ENCODE peak calls at places on chromosomes 5 and 9, in four cellular contexts. I, P, C and S are unnamed samples.

GRCh38 chr9:77305622-77306365 is 128.5 kb downstream of the VPS13A start:
- DNase-seq in P (no peak), I (no peak), C (no peak), S (no peak)

GRCh38 chr5:150540615-150541396 is 32.9 kb downstream of the NDST1 start:
- DNase-seq in I (no peak), P (no peak), C (no peak), S (no peak)

GRCh38 chr5:114358329-114358728 is 3.5 kb upstream of the KCNN2 start:
- DNase-seq in I (no peak), C (no peak), P (no peak), S (no peak)

GRCh38 chr9:92242115-92242778 is 51.2 kb downstream of the IARS1 start:
- DNase-seq in I (no peak), C (no peak), P (no peak), S (no peak)

GRCh38 chr5:170469414-170469813 is 34.4 kb upstream of the KCNIP1 start:
- DNase-seq in I (no peak), P (no peak), C (no peak), S (no peak)

GRCh38 chr5:127757576-127757975 is 54.4 kb downstream of the CCDC192 start:
- DNase-seq in I (peak), P (no peak), C (no peak), S (peak)

GRCh38 chr5:54693936-54694510 is 176.5 kb downstream of the SNX18 start:
- DNase-seq in I (no peak), C (no peak), P (no peak), S (no peak)

GRCh38 chr9:70260007-70260443 is 1.2 kb downstream of the SMC5 start:
- DNase-seq in P (no peak), C (no peak), I (no peak), S (no peak)

GRCh38 chr5:159409801-159410200 is 79.5 kb upstream of the IL12B start:
- DNase-seq in C (no peak), I (peak), P (no peak), S (no peak)

GRCh38 chr5:37839441-37840035 is 303 bp downstream of the GDNF start:
- DNase-seq in P (no peak), I (no peak), C (no peak), S (no peak)

GRCh38 chr5:78899922-78900362 is 85.2 kb downstream of the ARSB start:
- DNase-seq in I (no peak), C (peak), P (peak), S (peak)

GRCh38 chr5:9498541-9499497 is 47.1 kb downstream of the SEMA5A start:
- DNase-seq in I (no peak), C (peak), P (no peak), S (no peak)

GRCh38 chr9:98255064-98255577 is 328 bp downstream of the TBC1D2 start:
- DNase-seq in I (no peak), P (no peak), C (no peak), S (no peak)

GRCh38 chr9:128369024-128369706 is 2.0 kb upstream of the URM1 start:
- DNase-seq in P (no peak), I (no peak), C (no peak), S (no peak)

GRCh38 chr5:113020461-113021273 is 44.1 kb downstream of the DCP2 start:
- DNase-seq in I (no peak), P (no peak), C (no peak), S (peak)

GRCh38 chr5:55601209-55601618 is 66.5 kb upstream of the PLPP1 start:
- DNase-seq in C (no peak), I (no peak), P (no peak), S (no peak)

GRCh38 chr5:88792144-88792840 is 90.7 kb downstream of the MEF2C start:
- DNase-seq in C (no peak), I (no peak), P (no peak), S (no peak)

GRCh38 chr9:114001794-114002261 is 76.3 kb downstream of the AMBP start:
- DNase-seq in C (no peak), I (no peak), P (no peak), S (no peak)

GRCh38 chr9:117074782-117075510 is 339.9 kb downstream of the ASTN2 start:
- DNase-seq in I (no peak), C (no peak), P (no peak), S (no peak)

GRCh38 chr9:76703270-76703669 is 61.0 kb upstream of the PCA3 start:
- DNase-seq in P (no peak), I (no peak), C (no peak), S (no peak)

GRCh38 chr5:82004511-82004910 is 32.7 kb downstream of the ATG10 start:
- DNase-seq in I (no peak), P (no peak), C (no peak), S (no peak)

GRCh38 chr5:1312993-1313833 is 18.3 kb upstream of the TERT start:
- DNase-seq in P (no peak), C (no peak), I (peak), S (no peak)
- TF ChIP-seq EGR1 in P (no peak), C (no peak), I (no peak), S (no peak)

GRCh38 chr9:95425910-95426551 is 90.7 kb downstream of the PTCH1 start:
- DNase-seq in P (no peak), I (no peak), C (peak), S (no peak)

GRCh38 chr9:95419444-95419843 is 97.3 kb downstream of the PTCH1 start:
- DNase-seq in P (no peak), C (no peak), I (no peak), S (no peak)

GRCh38 chr9:95422650-95423049 is 94.1 kb downstream of the PTCH1 start:
- DNase-seq in I (no peak), P (no peak), C (no peak), S (no peak)
- TF ChIP-seq EGR1 in I (no peak), P (no peak), C (no peak), S (no peak)

GRCh38 chr5:73946278-73946677 is 320.3 kb downstream of the ARHGEF28 start:
- DNase-seq in I (no peak), C (no peak), P (no peak), S (no peak)
- TF ChIP-seq EGR1 in I (no peak), C (no peak), P (no peak), S (no peak)

GRCh38 chr5:42982107-42982622 is 58.0 kb downstream of the ANXA2R start:
- DNase-seq in C (no peak), P (no peak), I (no peak), S (no peak)
- TF ChIP-seq EGR1 in C (no peak), P (no peak), I (no peak), S (no peak)

GRCh38 chr9:105296889-105297288 is 52.4 kb downstream of the SLC44A1 start:
- DNase-seq in P (no peak), I (no peak), C (no peak), S (peak)
- TF ChIP-seq EGR1 in P (no peak), I (no peak), C (peak), S (peak)

GRCh38 chr5:10567781-10568321 is 4.0 kb downstream of the ANKRD33B start:
- DNase-seq in C (no peak), P (no peak), I (no peak), S (no peak)
- TF ChIP-seq EGR1 in C (no peak), P (no peak), I (no peak), S (no peak)

DNA sequence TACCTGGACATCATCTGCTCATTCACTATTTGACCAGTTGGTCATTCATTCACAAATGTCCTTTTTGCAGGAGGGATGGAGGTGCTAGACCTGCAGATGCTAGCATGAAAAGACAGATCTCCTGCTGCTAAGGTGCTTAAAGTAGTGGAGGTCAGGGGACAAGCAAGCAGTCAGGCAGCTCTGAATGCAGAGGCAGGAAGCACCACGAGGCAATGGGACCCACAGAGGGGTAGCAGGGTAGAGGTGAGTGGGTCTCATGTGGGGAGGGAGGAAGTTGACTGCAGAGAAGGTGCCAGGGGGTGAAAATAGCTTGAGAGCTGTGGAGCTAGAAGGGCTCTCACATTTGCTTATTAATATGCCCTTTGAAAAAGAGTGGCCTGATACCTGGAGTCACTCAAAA is 25.2 kb downstream of the FXN start:
- DNase-seq in C (no peak), I (no peak), P (no peak), S (no peak)
- TF ChIP-seq EGR1 in C (no peak), I (no peak), P (no peak), S (no peak)

GRCh38 chr5:151675956-151676712 is 10.6 kb downstream of the SPARC start:
- DNase-seq in P (no peak), C (no peak), I (no peak), S (no peak)

GRCh38 chr5:151675225-151675955 is 11.3 kb downstream of the SPARC start:
- DNase-seq in P (no peak), C (no peak), I (no peak), S (no peak)

GRCh38 chr5:151678146-151678545 is 8.6 kb downstream of the SPARC start:
- DNase-seq in C (no peak), I (no peak), P (no peak), S (no peak)

GRCh38 chr5:151678713-151679112 is 8.0 kb downstream of the SPARC start:
- DNase-seq in P (no peak), C (no peak), I (no peak), S (no peak)

DNA sequence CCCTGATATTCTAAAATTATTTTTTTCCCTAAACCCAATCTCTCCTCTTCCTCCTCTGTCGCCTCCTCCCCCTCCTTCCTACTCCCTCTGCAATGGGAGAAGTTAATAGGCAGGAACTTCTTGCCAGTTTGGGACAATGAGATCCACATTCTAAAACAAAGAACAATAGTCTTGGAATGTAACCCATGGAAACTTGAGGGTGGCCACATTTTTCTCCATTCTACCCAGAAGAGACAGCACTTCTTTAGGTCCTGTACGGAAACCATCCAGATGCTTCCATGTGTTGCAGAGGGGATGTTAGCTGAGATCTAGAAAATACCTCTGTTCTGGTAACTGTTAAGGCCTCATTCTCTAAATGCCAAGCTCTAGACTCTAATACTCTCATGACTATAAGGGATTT is 10.0 kb downstream of the SPARC start:
- DNase-seq in C (no peak), I (no peak), P (no peak), S (no peak)
- TF ChIP-seq EGR1 in C (no peak), I (no peak), P (no peak), S (no peak)